ENCODE peak calls at places on chromosome 6, in ten cellular contexts. Z, X, R, K, Y, V, E, W, M and H are unnamed samples.

GRCh38 chr6:9848094-9848493 is 566.8 kb downstream of the TFAP2A start:
- DNase-seq in Z (no peak), X (no peak), R (no peak), K (no peak), Y (no peak), V (peak; percentile 67), E (no peak), W (no peak), M (no peak), H (no peak)

GRCh38 chr6:149077208-149077607 is 240.3 kb upstream of the TAB2 start:
- DNase-seq in Z (no peak), X (no peak), R (no peak), K (no peak), Y (no peak), V (no peak), E (no peak), W (no peak), M (no peak), H (no peak)

GRCh38 chr6:158545043-158545966 is 14.6 kb upstream of the TMEM181 start:
- DNase-seq in Z (no peak), X (no peak), R (no peak), K (no peak), Y (no peak), V (no peak), E (no peak), W (no peak), M (no peak), H (no peak)

GRCh38 chr6:34154668-34155447 is 9.0 kb upstream of the GRM4 start:
- DNase-seq in Z (peak; percentile 63), X (peak; percentile 50), R (peak; percentile 60), K (no peak), Y (peak; percentile 92), V (peak; percentile 23), E (peak; percentile 54), W (peak; percentile 63), M (peak; percentile 31), H (no peak)

GRCh38 chr6:105639124-105639523 is 236.2 kb upstream of the PREP start:
- DNase-seq in Z (no peak), X (no peak), R (no peak), K (no peak), Y (no peak), V (no peak), E (no peak), W (no peak), M (no peak), H (no peak)

GRCh38 chr6:79946242-79946641 is 1.1 kb downstream of the ELOVL4 start:
- DNase-seq in Z (no peak), X (peak; percentile 40), R (peak; percentile 57), K (no peak), Y (peak; percentile 37), V (no peak), E (no peak), W (peak; percentile 46), M (peak; percentile 20), H (no peak)

GRCh38 chr6:166008441-166009369 is 158.9 kb downstream of the TBXT start:
- DNase-seq in Z (no peak), X (peak; percentile 60), R (no peak), K (no peak), Y (peak; percentile 73), V (no peak), E (no peak), W (no peak), M (peak; percentile 65), H (no peak)

GRCh38 chr6:54801669-54802068 is 44.9 kb upstream of the FAM83B start:
- DNase-seq in Z (no peak), X (no peak), R (no peak), K (peak; percentile 28), Y (no peak), V (peak; percentile 80), E (no peak), W (no peak), M (peak; percentile 27), H (no peak)

GRCh38 chr6:33609444-33610034 is 11.6 kb upstream of the ITPR3 start:
- DNase-seq in Z (no peak), X (no peak), R (no peak), K (peak; percentile 42), Y (no peak), V (peak; percentile 84), E (no peak), W (no peak), M (peak; percentile 88), H (no peak)

GRCh38 chr6:64034840-64035656 is 399.4 kb downstream of the PHF3 start:
- DNase-seq in Z (no peak), X (no peak), R (no peak), K (no peak), Y (no peak), V (peak; percentile 31), E (no peak), W (no peak), M (no peak), H (no peak)

GRCh38 chr6:131387706-131388455 is 185.1 kb upstream of the ARG1 start:
- DNase-seq in Z (no peak), X (no peak), R (peak; percentile 50), K (no peak), Y (no peak), V (no peak), E (no peak), W (no peak), M (peak; percentile 40), H (no peak)

GRCh38 chr6:84263557-84263956 is 36.1 kb upstream of the CEP162 start:
- DNase-seq in Z (no peak), X (no peak), R (no peak), K (no peak), Y (no peak), V (no peak), E (no peak), W (no peak), M (peak; percentile 78), H (no peak)

GRCh38 chr6:161271343-161272019 is 2.4 kb downstream of the AGPAT4 start:
- DNase-seq in Z (no peak), X (no peak), R (no peak), K (no peak), Y (no peak), V (no peak), E (no peak), W (no peak), M (no peak), H (no peak)

GRCh38 chr6:35497571-35498406 is 910 bp upstream of the TEAD3 start:
- DNase-seq in Z (peak; percentile 80), X (no peak), R (peak; percentile 32), K (peak; percentile 38), Y (peak; percentile 73), V (peak; percentile 30), E (no peak), W (peak; percentile 32), M (peak; percentile 84), H (peak; percentile 26)

GRCh38 chr6:28553986-28554881 is 28.6 kb downstream of the GPX5 start:
- DNase-seq in Z (no peak), X (peak; percentile 49), R (peak; percentile 71), K (no peak), Y (peak; percentile 21), V (peak; percentile 77), E (no peak), W (peak; percentile 3), M (peak; percentile 22), H (no peak)

GRCh38 chr6:129671442-129672344 is 38.3 kb downstream of the ARHGAP18 start:
- DNase-seq in Z (no peak), X (no peak), R (no peak), K (no peak), Y (no peak), V (peak; percentile 53), E (no peak), W (no peak), M (no peak), H (peak; percentile 83)

GRCh38 chr6:52063584-52064400 is 23.6 kb downstream of the PKHD1 start:
- DNase-seq in Z (peak; percentile 54), X (peak; percentile 35), R (peak; percentile 3), K (no peak), Y (peak; percentile 40), V (peak; percentile 88), E (no peak), W (peak; percentile 23), M (peak; percentile 75), H (peak; percentile 29)

GRCh38 chr6:14386263-14386981 is 268.9 kb downstream of the CD83 start:
- DNase-seq in Z (no peak), X (no peak), R (peak; percentile 5), K (no peak), Y (no peak), V (no peak), E (no peak), W (no peak), M (no peak), H (peak; percentile 21)

GRCh38 chr6:168272379-168273011 is 47.1 kb downstream of the DACT2 start:
- DNase-seq in Z (no peak), X (no peak), R (peak; percentile 18), K (no peak), Y (no peak), V (no peak), E (no peak), W (no peak), M (no peak), H (no peak)

GRCh38 chr6:55445648-55446204 is 118.5 kb downstream of the GFRAL start:
- DNase-seq in Z (peak; percentile 34), X (peak; percentile 17), R (no peak), K (no peak), Y (peak; percentile 10), V (peak; percentile 39), E (no peak), W (peak; percentile 20), M (peak; percentile 15), H (no peak)

GRCh38 chr6:119308048-119308570 is 41.5 kb downstream of the MAN1A1 start:
- DNase-seq in Z (no peak), X (no peak), R (no peak), K (peak; percentile 61), Y (no peak), V (peak; percentile 64), E (no peak), W (no peak), M (peak; percentile 71), H (peak; percentile 32)